ENCODE peak calls at places on chromosomes 2 and 18, in eight cellular contexts. Q is transverse colon, Y is A549, F is Peyer's patch, T is heart left ventricle, H is sigmoid colon, L is IMR-90, R is tibial nerve. U is an unnamed sample.

GRCh38 chr2:129805889-129806288 is 173.6 kb upstream of the RAB6C start:
- DNase-seq in H (no peak), T (no peak), L (no peak), Q (no peak), Y (no peak), F (no peak), R (no peak), U (no peak)

GRCh38 chr2:11073251-11073650 is 82.0 kb upstream of the SLC66A3 start:
- DNase-seq in L (peak; percentile 50), H (no peak), F (no peak), R (no peak), T (no peak), Q (peak; percentile 52), Y (no peak), U (no peak)

GRCh38 chr2:174180165-174180724 is 68.1 kb downstream of the OLA1 start:
- DNase-seq in Q (no peak), F (no peak), H (no peak), R (no peak), L (no peak), Y (no peak), T (no peak), U (no peak)

GRCh38 chr18:59660976-59661743 is 36.1 kb downstream of the CCBE1 start:
- DNase-seq in H (no peak), Q (no peak), L (peak; percentile 69), T (no peak), Y (no peak), F (no peak), R (no peak), U (no peak)

GRCh38 chr2:21467910-21468309 is 344.1 kb downstream of the TDRD15 start:
- DNase-seq in H (no peak), L (peak; percentile 58), Q (no peak), Y (no peak), F (no peak), R (no peak), T (no peak), U (no peak)

GRCh38 chr2:173076557-173077345 is 1.1 kb downstream of the MAP3K20 start:
- DNase-seq in L (peak; percentile 48), T (peak; percentile 51), Q (peak; percentile 28), Y (no peak), R (peak; percentile 19), F (peak; percentile 62), H (peak; percentile 74), U (peak; percentile 38)

GRCh38 chr2:152950125-152950524 is 231.7 kb downstream of the ARL6IP6 start:
- DNase-seq in T (no peak), Q (no peak), F (no peak), Y (no peak), R (no peak), H (no peak), L (no peak), U (no peak)

GRCh38 chr2:62286089-62286785 is 90.3 kb downstream of the B3GNT2 start:
- DNase-seq in L (no peak), Q (no peak), F (no peak), Y (no peak), H (no peak), T (no peak), R (no peak), U (no peak)

GRCh38 chr2:21270658-21271057 is 146.9 kb downstream of the TDRD15 start:
- DNase-seq in Y (no peak), L (no peak), Q (no peak), R (peak; percentile 58), F (no peak), H (peak; percentile 86), T (peak; percentile 88), U (no peak)

GRCh38 chr2:241869087-241869961 is at the start of gene RTP5:
- DNase-seq in L (no peak), H (no peak), F (no peak), R (no peak), Q (no peak), Y (no peak), T (peak; percentile 9), U (no peak)

GRCh38 chr18:59737776-59738295 is 40.6 kb upstream of the CCBE1 start:
- DNase-seq in T (no peak), Q (no peak), H (no peak), Y (no peak), L (no peak), R (no peak), F (no peak), U (no peak)

GRCh38 chr2:108936868-108937265 is 52.2 kb downstream of the EDAR start:
- DNase-seq in Y (no peak), H (no peak), Q (no peak), F (peak; percentile 14), R (no peak), L (no peak), T (peak; percentile 67), U (no peak)

GRCh38 chr2:62304429-62305417 is 108.8 kb downstream of the B3GNT2 start:
- DNase-seq in R (no peak), T (peak; percentile 74), Q (peak; percentile 80), L (peak; percentile 73), H (no peak), Y (no peak), F (peak; percentile 70), U (peak; percentile 28)

GRCh38 chr18:28050561-28050960 is 126.4 kb downstream of the CDH2 start:
- DNase-seq in Q (no peak), Y (no peak), L (no peak), F (no peak), R (no peak), H (no peak), T (no peak), U (no peak)

GRCh38 chr2:217396165-217396564 is 536.3 kb upstream of the TNP1 start:
- DNase-seq in H (no peak), L (peak; percentile 45), F (no peak), T (no peak), Q (no peak), R (no peak), Y (no peak), U (no peak)

GRCh38 chr2:154455871-154456270 is 242.6 kb upstream of the KCNJ3 start:
- DNase-seq in T (no peak), Y (no peak), Q (no peak), H (no peak), F (no peak), L (no peak), R (no peak), U (no peak)

GRCh38 chr2:189369566-189369965 is 71.7 kb upstream of the WDR75 start:
- DNase-seq in Y (peak; percentile 6), Q (no peak), T (no peak), L (peak; percentile 72), F (no peak), H (no peak), R (no peak), U (no peak)

GRCh38 chr18:8858888-8859511 is 153.6 kb downstream of the MTCL1 start:
- DNase-seq in Q (no peak), T (no peak), R (no peak), H (no peak), F (no peak), L (peak; percentile 99), Y (peak; percentile 31), U (no peak)

GRCh38 chr2:170815746-170816498 is 765 bp upstream of the GAD1 start:
- DNase-seq in T (peak; percentile 50), H (no peak), R (no peak), Y (peak; percentile 67), F (peak; percentile 63), Q (peak; percentile 65), L (peak; percentile 21), U (peak; percentile 64)

GRCh38 chr2:170818294-170819104 is 1.8 kb downstream of the GAD1 start:
- DNase-seq in Y (no peak), T (no peak), F (no peak), L (no peak), R (no peak), Q (no peak), H (no peak), U (no peak)

GRCh38 chr2:170816499-170817246 is at the start of gene GAD1:
- DNase-seq in F (peak; percentile 72), H (peak; percentile 86), L (peak; percentile 46), Y (peak; percentile 56), Q (peak; percentile 76), R (peak; percentile 49), T (no peak), U (peak; percentile 77)

GRCh38 chr2:170817247-170817998 is 736 bp downstream of the GAD1 start:
- DNase-seq in L (peak; percentile 5), Q (no peak), Y (no peak), F (no peak), H (no peak), R (no peak), T (no peak), U (no peak)

DNA sequence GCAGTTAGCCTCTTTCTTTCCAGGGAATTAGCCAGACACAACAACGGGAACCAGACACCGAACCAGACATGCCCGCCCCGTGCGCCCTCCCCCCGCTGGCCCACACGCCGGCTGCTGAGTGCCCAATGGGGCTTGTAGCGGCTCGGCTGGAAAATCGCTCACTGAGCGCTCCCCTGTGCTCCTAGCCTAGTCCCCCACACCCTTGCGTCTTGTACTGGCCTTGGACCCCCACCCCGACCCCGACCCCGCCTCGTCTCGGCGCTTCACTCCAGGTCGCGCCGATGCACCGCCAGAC is 1.3 kb downstream of the GAD1 start:
- DNase-seq in Y (no peak), H (no peak), F (no peak), Q (no peak), L (no peak), T (no peak), R (no peak), U (no peak)
- H3K4me1 ChIP-seq in Y (peaks cover 42% of the 10 kb centered on the region), H (no peaks in the 10 kb centered on the region), F (peaks cover 30% of the 10 kb centered on the region), Q (peaks cover 64% of the 10 kb centered on the region), L (peaks cover 1% of the 10 kb centered on the region), T (peaks cover 50% of the 10 kb centered on the region), R (no peaks in the 10 kb centered on the region), U (peaks cover 28% of the 10 kb centered on the region)

GRCh38 chr2:23940262-23940975 is at the start of gene UBXN2A:
- DNase-seq in T (peak; percentile 77), R (peak; percentile 58), H (peak; percentile 82), F (peak; percentile 88), Q (peak; percentile 79), L (peak; percentile 77), Y (peak; percentile 89), U (peak; percentile 68)
- TF ChIP-seq POLR2A in T (no peak), R (peak; percentile 65), H (peak; percentile 30), F (peak; percentile 90), Q (peak; percentile 70), L (no peak), Y (peak; percentile 85), U (peak; percentile 73)

GRCh38 chr2:55107428-55107827 is 57.2 kb upstream of the RTN4 start:
- DNase-seq in L (no peak), Y (no peak), Q (no peak), R (no peak), H (no peak), F (no peak), T (no peak), U (no peak)
- H3K4me1 ChIP-seq in L (peaks cover 31% of the 10 kb centered on the region), Y (peaks cover 71% of the 10 kb centered on the region), Q (peaks cover 32% of the 10 kb centered on the region), R (no peaks in the 10 kb centered on the region), H (no peaks in the 10 kb centered on the region), F (no peaks in the 10 kb centered on the region), T (peaks cover 3% of the 10 kb centered on the region), U (no peaks in the 10 kb centered on the region)

DNA sequence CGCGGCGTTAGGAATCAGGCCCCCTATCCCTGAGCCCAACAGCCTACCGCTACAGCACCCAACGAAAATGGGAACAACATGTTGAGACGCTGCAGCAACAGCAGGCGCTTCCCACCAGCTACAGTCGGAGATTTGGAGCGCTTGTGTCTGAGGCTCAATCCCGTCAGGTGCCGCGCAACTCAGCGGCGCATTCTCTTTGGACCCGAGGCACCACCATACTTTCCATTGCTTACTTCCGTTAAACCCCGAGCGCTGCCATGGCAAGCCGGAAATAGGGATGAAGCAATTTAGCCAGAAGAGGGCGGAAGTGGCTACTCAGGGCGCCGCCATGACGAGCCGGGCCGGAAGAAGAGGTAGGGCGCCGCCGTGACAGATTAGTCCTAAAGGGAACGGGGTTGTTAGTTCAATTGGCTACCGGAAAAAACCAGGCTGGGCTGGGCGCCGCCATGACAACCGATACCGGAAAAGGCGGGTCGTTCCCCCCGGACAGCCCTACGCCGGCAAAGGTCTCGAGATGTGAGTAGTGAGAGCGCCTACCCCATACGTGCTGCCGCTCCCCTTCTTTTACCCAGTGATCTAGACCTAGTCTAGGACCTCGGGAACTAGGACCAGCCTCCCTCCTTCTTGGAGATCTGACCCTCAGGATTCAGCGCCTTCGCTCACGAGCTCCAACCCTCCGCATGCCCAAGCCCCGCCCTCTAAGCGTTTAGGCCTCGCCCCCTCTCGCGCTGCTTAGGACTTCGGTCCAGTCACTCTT is at the start of gene CHCHD5:
- DNase-seq in R (peak; percentile 93), L (peak; percentile 94), F (peak; percentile 93), Y (peak; percentile 89), Q (peak; percentile 95), T (peak; percentile 96), H (peak; percentile 98), U (peak; percentile 95)
- TF ChIP-seq POLR2A in R (peak; percentile 40), L (peak; percentile 89), F (peak; percentile 44), Y (peak; percentile 57), Q (peak; percentile 63), T (no peak), H (peak; percentile 18), U (peak; percentile 38)